ENCODE peak calls at places on chromosomes 2 and 18, in five cellular contexts. Y is neural progenitor cell, T is tibial artery, J is lower lobe of right lung, M is PC-3. A is an unnamed sample. For H3K9me3 and H3K4me1, the result is how much of the 10 kb centered on the place peaks cover.

GRCh38 chr2:136116111-136116812 is 1.7 kb downstream of the CXCR4 start:
- DNase-seq in M (peak), T (peak), Y (peak), J (peak), A (no peak)

GRCh38 chr2:230899287-230899686 is 25.8 kb downstream of the GPR55 start:
- DNase-seq in T (peak), M (no peak), Y (peak), J (no peak), A (no peak)

GRCh38 chr2:143515318-143515717 is 386.1 kb downstream of the ARHGAP15 start:
- DNase-seq in Y (no peak), M (no peak), T (no peak), J (no peak), A (no peak)

GRCh38 chr18:22106536-22107292 is 62.7 kb upstream of the GATA6 start:
- DNase-seq in M (peak), Y (no peak), J (no peak), T (no peak), A (peak)

GRCh38 chr2:70919672-70920366 is 15.9 kb upstream of the ATP6V1B1 start:
- DNase-seq in T (peak), Y (peak), J (peak), M (peak), A (peak)

GRCh38 chr18:74945774-74946545 is 263.0 kb downstream of the PTGR3 start:
- DNase-seq in T (no peak), J (no peak), M (peak), Y (no peak), A (no peak)

GRCh38 chr2:101151859-101152194 is 645 bp upstream of the TBC1D8 start:
- DNase-seq in T (no peak), J (no peak), M (peak), Y (peak), A (no peak)

GRCh38 chr18:5317186-5317585 is 21.7 kb upstream of the ZBTB14 start:
- DNase-seq in T (no peak), Y (no peak), M (no peak), J (no peak), A (no peak)

GRCh38 chr2:128313076-128313836 is 5.4 kb downstream of the HS6ST1 start:
- DNase-seq in T (peak), M (peak), Y (no peak), J (peak), A (peak)

GRCh38 chr2:173184031-173185004 is 108.7 kb downstream of the MAP3K20 start:
- DNase-seq in J (no peak), T (peak), M (peak), Y (peak), A (no peak)

GRCh38 chr2:23617167-23617787 is 232.3 kb downstream of the KLHL29 start:
- DNase-seq in J (peak), T (peak), Y (no peak), M (no peak), A (peak)

GRCh38 chr2:23420091-23420839 is 35.3 kb downstream of the KLHL29 start:
- DNase-seq in J (no peak), Y (no peak), T (no peak), M (no peak), A (no peak)

GRCh38 chr2:15797231-15797945 is 143.0 kb upstream of the MYCN start:
- DNase-seq in M (no peak), T (no peak), J (no peak), Y (peak), A (no peak)

GRCh38 chr2:133884739-133885381 is 316.6 kb upstream of the NCKAP5 start:
- DNase-seq in Y (no peak), M (peak), T (no peak), J (no peak), A (no peak)

GRCh38 chr2:118169359-118170005 is 81.2 kb downstream of the INSIG2 start:
- DNase-seq in Y (no peak), M (no peak), J (peak), T (no peak), A (peak)

GRCh38 chr2:161161074-161161577 is 898 bp downstream of the TANK start:
- DNase-seq in T (no peak), M (no peak), J (no peak), Y (peak), A (no peak)

GRCh38 chr2:182706751-182707150 is 9.3 kb upstream of the DNAJC10 start:
- DNase-seq in Y (no peak), M (no peak), T (no peak), J (no peak), A (no peak)

GRCh38 chr2:128309341-128310093 is 9.2 kb downstream of the HS6ST1 start:
- DNase-seq in J (peak), M (no peak), T (peak), Y (peak), A (peak)

GRCh38 chr18:15165048-15165447 is 417.1 kb downstream of the ANKRD30B start:
- DNase-seq in Y (no peak), J (no peak), T (no peak), M (peak), A (no peak)

GRCh38 chr2:226423498-226423960 is 376.1 kb downstream of the IRS1 start:
- DNase-seq in T (no peak), M (peak), Y (peak), J (peak), A (peak)

GRCh38 chr18:79510731-79511141 is 115.0 kb downstream of the NFATC1 start:
- DNase-seq in M (no peak), Y (no peak), T (peak), J (peak), A (peak)

GRCh38 chr2:191976436-191976835 is 129.5 kb upstream of the CAVIN2 start:
- DNase-seq in M (no peak), J (no peak), Y (no peak), T (no peak), A (no peak)

GRCh38 chr2:105034170-105034569 is 3.7 kb upstream of the MRPS9 start:
- DNase-seq in Y (no peak), T (no peak), J (no peak), M (no peak), A (no peak)

GRCh38 chr2:110919738-110920137 is 187.4 kb downstream of the ACOXL start:
- DNase-seq in M (no peak), T (no peak), Y (no peak), J (no peak), A (no peak)

GRCh38 chr2:110929528-110929927 is 191.2 kb upstream of the BCL2L11 start:
- DNase-seq in J (no peak), M (no peak), T (no peak), Y (no peak), A (no peak)

GRCh38 chr2:110925479-110925878 is 193.1 kb downstream of the ACOXL start:
- DNase-seq in J (no peak), Y (no peak), M (no peak), T (no peak), A (no peak)
- H3K9me3 ChIP-seq in J (under half), Y (under half), M (under half), T (under half), A (under half)

DNA sequence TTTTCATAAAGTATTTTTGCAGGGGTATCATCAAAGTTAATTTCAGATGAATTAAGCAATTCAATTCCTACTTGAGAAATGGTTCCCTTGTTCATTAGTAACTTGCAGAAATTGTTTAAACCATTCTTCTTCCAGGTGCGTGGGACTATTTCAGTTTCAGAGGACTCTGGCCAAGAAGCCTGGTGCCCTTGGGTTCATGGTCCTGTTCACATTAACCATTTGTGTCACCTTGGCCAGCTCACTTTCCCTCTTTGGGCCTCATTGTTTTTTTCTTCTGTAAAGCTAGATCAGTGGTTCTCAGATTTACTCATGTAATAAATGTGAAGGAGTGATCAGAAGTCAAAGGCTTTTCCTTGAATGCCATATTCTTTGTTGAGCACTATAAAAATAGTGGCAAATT is 112.4 kb upstream of the BZW1 start:
- DNase-seq in M (no peak), J (no peak), Y (no peak), T (no peak), A (no peak)
- H3K4me1 ChIP-seq in M (under half), J (under half), Y (under half), T (under half), A (under half)

DNA sequence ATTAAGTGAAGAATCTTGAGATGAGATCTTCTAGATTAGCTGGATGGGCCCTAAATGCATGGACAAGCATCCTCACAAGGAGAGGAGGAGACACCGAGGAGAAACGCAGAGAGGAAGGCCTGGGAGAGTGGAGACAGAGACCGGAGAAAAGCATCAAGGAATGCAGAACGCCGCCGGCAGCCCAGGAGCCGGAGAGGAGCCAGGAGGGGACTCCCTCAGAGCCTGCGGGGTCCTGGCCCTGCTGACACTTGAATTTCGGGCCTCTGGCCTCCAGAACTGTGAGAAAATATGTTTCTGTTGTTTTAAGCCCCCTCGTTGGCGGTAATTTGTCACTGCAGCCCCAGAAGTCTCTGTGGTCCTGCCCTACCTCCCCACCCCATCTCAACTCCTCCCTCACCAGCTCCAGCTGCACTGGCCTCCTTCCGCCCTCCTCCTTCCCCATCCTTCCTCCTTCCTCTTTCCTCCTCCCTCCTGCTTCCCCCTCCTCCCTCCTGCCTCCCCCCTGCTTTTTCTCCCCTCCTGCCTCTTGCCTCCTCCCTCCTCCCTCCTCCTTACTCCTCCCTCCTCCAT is 116.7 kb downstream of the TWIST2 start:
- DNase-seq in T (no peak), J (no peak), Y (no peak), M (no peak), A (no peak)
- TF ChIP-seq CTCF in T (no peak), J (no peak), Y (no peak), M (no peak), A (no peak)

DNA sequence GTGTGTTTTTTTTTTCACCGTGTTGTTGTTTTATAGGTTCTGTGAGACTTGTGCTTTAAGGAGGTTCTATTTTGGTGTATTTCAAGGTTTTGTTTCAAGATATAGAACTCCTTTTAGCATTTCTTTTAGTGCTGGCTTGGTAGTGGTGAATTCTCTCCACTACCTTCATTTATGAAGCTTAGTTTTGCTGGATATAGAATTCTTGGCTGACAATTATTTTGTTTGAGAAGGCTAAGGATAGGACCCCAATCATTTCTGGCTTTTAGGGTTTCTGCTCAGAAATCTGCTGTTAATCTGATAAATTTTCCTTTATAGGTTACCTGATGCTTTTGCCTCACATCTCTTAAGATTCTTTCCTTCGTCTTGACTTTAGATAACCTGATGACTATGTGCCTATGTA is 66.8 kb downstream of the MSTN start:
- DNase-seq in T (no peak), Y (no peak), M (no peak), J (no peak), A (no peak)
- H3K9me3 ChIP-seq in T (under half), Y (under half), M (under half), J (under half), A (under half)

DNA sequence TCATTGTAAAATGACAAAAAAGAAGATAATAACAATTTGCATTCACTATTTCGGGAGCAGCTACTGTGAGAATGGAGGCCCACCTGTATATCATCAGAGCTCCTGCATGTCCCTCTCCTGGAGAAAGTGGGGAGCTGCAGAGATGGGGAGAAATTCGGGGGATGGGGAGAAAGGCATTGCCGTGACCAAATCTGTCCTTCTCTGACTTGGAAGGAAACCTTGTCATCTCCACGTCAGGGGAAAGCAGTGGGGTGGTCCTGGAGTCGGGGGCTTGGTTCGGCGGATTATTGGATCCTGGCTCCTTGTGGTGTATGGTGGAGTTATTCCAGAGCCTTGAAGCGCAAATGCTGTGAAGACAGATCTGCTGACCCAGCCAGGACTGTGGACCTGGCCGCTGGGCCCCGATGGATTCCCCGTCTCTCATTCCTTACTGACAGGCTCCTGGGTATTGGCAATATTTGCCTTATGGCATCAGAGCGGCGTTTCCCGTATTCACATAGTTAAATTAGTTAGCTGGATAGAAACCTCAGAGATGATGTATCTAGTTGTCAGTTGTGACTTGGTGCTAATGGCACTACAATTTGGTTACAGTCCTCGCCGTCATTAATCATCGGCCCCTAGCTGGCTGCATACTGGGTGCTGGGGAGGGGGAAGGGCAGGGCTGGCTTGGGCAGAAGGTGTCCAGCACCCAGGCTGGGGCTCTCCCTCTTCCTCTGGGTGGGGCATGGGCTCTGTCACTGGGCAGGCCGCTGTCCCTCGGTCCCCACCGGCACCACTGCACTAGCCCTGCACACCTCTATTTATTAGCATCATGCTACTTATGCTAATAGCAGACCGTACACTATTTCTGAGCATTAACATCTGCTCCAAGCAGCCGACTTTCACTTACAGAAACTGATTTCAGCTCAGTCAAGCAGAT is 31.7 kb downstream of the CELF4 start:
- DNase-seq in Y (no peak), T (no peak), M (no peak), J (no peak), A (no peak)
- H3K4me1 ChIP-seq in Y (under half), T (under half), M (under half), J (under half), A (under half)

GRCh38 chr2:236871500-236872001 is 214.1 kb upstream of the COPS8 start:
- DNase-seq in Y (no peak), J (peak), M (peak), T (peak), A (no peak)

GRCh38 chr2:236873666-236874065 is 212.0 kb upstream of the COPS8 start:
- DNase-seq in T (no peak), Y (no peak), M (no peak), J (no peak), A (no peak)

GRCh38 chr2:236872015-236872414 is 213.7 kb upstream of the COPS8 start:
- DNase-seq in T (no peak), M (no peak), J (peak), Y (no peak), A (no peak)

GRCh38 chr2:236874866-236875481 is 210.7 kb upstream of the COPS8 start:
- DNase-seq in J (no peak), M (no peak), Y (no peak), T (no peak), A (no peak)

GRCh38 chr2:236872971-236873370 is 212.7 kb upstream of the COPS8 start:
- DNase-seq in M (no peak), J (no peak), T (no peak), Y (no peak), A (no peak)
- TF ChIP-seq CTCF in M (no peak), J (no peak), T (no peak), Y (no peak), A (no peak)

GRCh38 chr18:62802523-62802922 is 87.2 kb downstream of the PHLPP1 start:
- DNase-seq in J (no peak), Y (no peak), M (no peak), T (no peak), A (peak)
- H3K9me3 ChIP-seq in J (under half), Y (under half), M (under half), T (under half), A (under half)

GRCh38 chr2:217222511-217222910 is 362.6 kb upstream of the TNP1 start:
- DNase-seq in J (no peak), M (no peak), Y (no peak), T (no peak), A (no peak)

GRCh38 chr2:217225596-217225995 is 365.7 kb upstream of the TNP1 start:
- DNase-seq in T (no peak), J (no peak), M (no peak), Y (no peak), A (no peak)

GRCh38 chr2:217220228-217221013 is 360.6 kb upstream of the TNP1 start:
- DNase-seq in T (no peak), Y (no peak), J (no peak), M (no peak), A (no peak)

GRCh38 chr2:217219141-217219505 is 359.3 kb upstream of the TNP1 start:
- DNase-seq in T (no peak), Y (no peak), J (no peak), M (no peak), A (no peak)

GRCh38 chr2:217223222-217223930 is 363.5 kb upstream of the TNP1 start:
- DNase-seq in J (no peak), T (no peak), Y (no peak), M (peak), A (no peak)
- H3K4me1 ChIP-seq in J (under half), T (under half), Y (under half), M (under half), A (under half)

GRCh38 chr2:238339814-238340213 is 19.5 kb downstream of the TRAF3IP1 start:
- DNase-seq in M (peak), T (no peak), Y (no peak), J (no peak), A (peak)
- TF ChIP-seq CTCF in M (peak), T (no peak), Y (no peak), J (no peak), A (peak)

GRCh38 chr2:27255187-27255586 is 7.7 kb downstream of the SLC30A3 start:
- DNase-seq in T (no peak), Y (no peak), M (no peak), J (no peak), A (no peak)
- H3K9me3 ChIP-seq in T (under half), Y (under half), M (under half), J (under half), A (under half)